ENCODE peak calls at places on chromosomes 1 and 21, in four cellular contexts. I, N, T and K are unnamed samples.
A peak's percentile ranks its signal among the peaks of the same experiment; 100 is the strongest.

GRCh38 chr1:219686171-219686570 is 73.3 kb upstream of the ZC3H11B start:
- DNase-seq in I (no peak), N (no peak), T (no peak), K (no peak)

GRCh38 chr1:65564493-65564892 is 144.0 kb downstream of the LEPR start:
- DNase-seq in I (no peak), N (no peak), T (no peak), K (no peak)

GRCh38 chr21:42125571-42126544 is 54.7 kb downstream of the UMODL1 start:
- DNase-seq in I (no peak), N (no peak), T (peak; percentile 64), K (peak; percentile 39)

GRCh38 chr1:158246650-158247049 is 7.6 kb upstream of the CD1A start:
- DNase-seq in I (no peak), N (no peak), T (peak; percentile 44), K (no peak)

GRCh38 chr1:221511797-221512196 is 230.1 kb downstream of the DUSP10 start:
- DNase-seq in I (no peak), N (no peak), T (no peak), K (no peak)

GRCh38 chr1:220001095-220001501 is 45.2 kb downstream of the EPRS1 start:
- DNase-seq in I (no peak), N (no peak), T (no peak), K (no peak)

GRCh38 chr1:118077331-118078055 is 107.5 kb downstream of the SPAG17 start:
- DNase-seq in I (no peak), N (no peak), T (peak; percentile 68), K (peak; percentile 55)

GRCh38 chr1:234613128-234613875 is 3.3 kb upstream of the IRF2BP2 start:
- DNase-seq in I (no peak), N (no peak), T (no peak), K (peak; percentile 51)

GRCh38 chr1:59199734-59200376 is 97.0 kb upstream of the FGGY start:
- DNase-seq in I (no peak), N (no peak), T (no peak), K (no peak)

GRCh38 chr1:160251687-160252526 is 10.4 kb downstream of the DCAF8 start:
- DNase-seq in I (peak; percentile 57), N (peak; percentile 68), T (peak; percentile 86), K (peak; percentile 84)

GRCh38 chr1:90718411-90719320 is 1.6 kb upstream of the BARHL2 start:
- DNase-seq in I (no peak), N (peak; percentile 71), T (no peak), K (no peak)

GRCh38 chr1:152035406-152036315 is 1.1 kb downstream of the S100A11 start:
- DNase-seq in I (no peak), N (no peak), T (peak; percentile 60), K (peak; percentile 24)

GRCh38 chr1:52341861-52342260 is 24.1 kb downstream of the CC2D1B start:
- DNase-seq in I (no peak), N (no peak), T (no peak), K (no peak)

GRCh38 chr1:224380003-224380402 is 23.3 kb downstream of the CNIH4 start:
- DNase-seq in I (peak; percentile 52), N (no peak), T (no peak), K (no peak)

GRCh38 chr21:35084869-35085268 is 35.8 kb upstream of the RUNX1 start:
- DNase-seq in I (no peak), N (no peak), T (peak; percentile 95), K (no peak)

GRCh38 chr1:205748398-205749093 is 1.4 kb downstream of the NUCKS1 start:
- DNase-seq in I (no peak), N (no peak), T (peak; percentile 23), K (peak; percentile 17)

GRCh38 chr1:111466480-111466879 is 7.3 kb upstream of the C1orf162 start:
- DNase-seq in I (no peak), N (no peak), T (no peak), K (no peak)

GRCh38 chr1:161305872-161306519 is 3.8 kb downstream of the MPZ start:
- DNase-seq in I (peak; percentile 86), N (peak; percentile 76), T (no peak), K (peak; percentile 89)